ENCODE peak calls at places on chromosomes 6 and 20, in five cellular contexts. One of them, this sample, is unnamed.

GRCh38 chr6:147515327-147515726 is 6.8 kb downstream of the SAMD5 start:
- DNase-seq in GM12891: no peak
- DNase-seq in H1: no peak
- DNase-seq in HepG2: no peak
- DNase-seq in GM12878: no peak
- DNase-seq in this sample: no peak

GRCh38 chr20:17747431-17747846 is 47.7 kb downstream of the BANF2 start:
- DNase-seq in HepG2: peak; percentile 34
- DNase-seq in GM12891: no peak
- DNase-seq in GM12878: no peak
- DNase-seq in H1: no peak
- DNase-seq in this sample: no peak

GRCh38 chr6:15230827-15231226 is 15.0 kb upstream of the JARID2 start:
- DNase-seq in GM12891: no peak
- DNase-seq in H1: no peak
- DNase-seq in HepG2: no peak
- DNase-seq in GM12878: no peak
- DNase-seq in this sample: no peak

GRCh38 chr6:6179858-6180257 is 140.6 kb downstream of the F13A1 start:
- DNase-seq in GM12891: no peak
- DNase-seq in H1: no peak
- DNase-seq in HepG2: no peak
- DNase-seq in GM12878: no peak
- DNase-seq in this sample: no peak

GRCh38 chr6:135347887-135348286 is 149.7 kb downstream of the AHI1 start:
- DNase-seq in H1: no peak
- DNase-seq in HepG2: no peak
- DNase-seq in GM12878: no peak
- DNase-seq in GM12891: no peak
- DNase-seq in this sample: no peak

GRCh38 chr6:118663993-118664985 is 12.9 kb upstream of the CEP85L start:
- DNase-seq in GM12878: no peak
- DNase-seq in H1: no peak
- DNase-seq in GM12891: no peak
- DNase-seq in HepG2: no peak
- DNase-seq in this sample: no peak

GRCh38 chr6:163789199-163789810 is 374.8 kb downstream of the QKI start:
- DNase-seq in GM12891: no peak
- DNase-seq in H1: no peak
- DNase-seq in GM12878: no peak
- DNase-seq in HepG2: no peak
- DNase-seq in this sample: no peak

GRCh38 chr6:56291278-56291917 is 44.0 kb upstream of the COL21A1 start:
- DNase-seq in HepG2: no peak
- DNase-seq in GM12891: no peak
- DNase-seq in H1: no peak
- DNase-seq in GM12878: no peak
- DNase-seq in this sample: no peak

GRCh38 chr6:108561742-108562502 is 1.2 kb downstream of the FOXO3 start:
- DNase-seq in HepG2: peak; percentile 17
- DNase-seq in H1: no peak
- DNase-seq in GM12891: no peak
- DNase-seq in GM12878: no peak
- DNase-seq in this sample: no peak

GRCh38 chr6:133983099-133983939 is 30.3 kb downstream of the TBPL1 start:
- DNase-seq in H1: no peak
- DNase-seq in HepG2: peak; percentile 28
- DNase-seq in GM12891: no peak
- DNase-seq in GM12878: no peak
- DNase-seq in this sample: no peak

GRCh38 chr6:166725571-166725970 is 98.5 kb upstream of the RPS6KA2 start:
- DNase-seq in GM12878: no peak
- DNase-seq in H1: no peak
- DNase-seq in HepG2: no peak
- DNase-seq in GM12891: no peak
- DNase-seq in this sample: no peak

GRCh38 chr20:1816384-1817381 is 78.5 kb upstream of the SIRPA start:
- DNase-seq in GM12878: no peak
- DNase-seq in GM12891: no peak
- DNase-seq in H1: no peak
- DNase-seq in HepG2: no peak
- DNase-seq in this sample: no peak

GRCh38 chr6:72636786-72637185 is 14.9 kb downstream of the KCNQ5 start:
- DNase-seq in GM12891: no peak
- DNase-seq in GM12878: no peak
- DNase-seq in H1: no peak
- DNase-seq in HepG2: no peak
- DNase-seq in this sample: no peak

GRCh38 chr6:54191460-54191859 is 80.2 kb downstream of the MLIP start:
- DNase-seq in GM12878: no peak
- DNase-seq in GM12891: no peak
- DNase-seq in H1: no peak
- DNase-seq in HepG2: no peak
- DNase-seq in this sample: no peak

GRCh38 chr6:163496205-163496604 is 81.7 kb downstream of the QKI start:
- DNase-seq in GM12891: no peak
- DNase-seq in GM12878: no peak
- DNase-seq in H1: no peak
- DNase-seq in HepG2: no peak
- DNase-seq in this sample: no peak

GRCh38 chr20:35660122-35660937 is 4.4 kb downstream of the CPNE1 start:
- DNase-seq in GM12891: no peak
- DNase-seq in GM12878: no peak
- DNase-seq in H1: no peak
- DNase-seq in HepG2: no peak
- DNase-seq in this sample: no peak

GRCh38 chr6:5732496-5732895 is 274.2 kb downstream of the NRN1 start:
- DNase-seq in HepG2: no peak
- DNase-seq in GM12878: no peak
- DNase-seq in GM12891: no peak
- DNase-seq in H1: no peak
- DNase-seq in this sample: no peak

GRCh38 chr6:41769376-41769775 is 10.3 kb downstream of the FRS3 start:
- DNase-seq in GM12878: no peak
- DNase-seq in HepG2: no peak
- DNase-seq in H1: no peak
- DNase-seq in GM12891: no peak
- DNase-seq in this sample: no peak

GRCh38 chr6:98843274-98844243 is 9.2 kb downstream of the POU3F2 start:
- DNase-seq in GM12891: no peak
- DNase-seq in HepG2: no peak
- DNase-seq in H1: no peak
- DNase-seq in GM12878: no peak
- DNase-seq in this sample: no peak

GRCh38 chr6:35474978-35475570 is 6.9 kb downstream of the RPL10A start:
- DNase-seq in HepG2: no peak
- DNase-seq in H1: no peak
- DNase-seq in GM12878: no peak
- DNase-seq in GM12891: no peak
- DNase-seq in this sample: no peak

GRCh38 chr6:157847846-157848245 is 24.8 kb downstream of the SNX9 start:
- DNase-seq in H1: no peak
- DNase-seq in HepG2: no peak
- DNase-seq in GM12878: no peak
- DNase-seq in GM12891: no peak
- DNase-seq in this sample: no peak

GRCh38 chr6:20334334-20334733 is 67.3 kb upstream of the E2F3 start:
- DNase-seq in GM12878: no peak
- DNase-seq in H1: no peak
- DNase-seq in HepG2: no peak
- DNase-seq in GM12891: no peak
- DNase-seq in this sample: no peak

GRCh38 chr6:36323062-36323461 is 13.6 kb downstream of the BNIP5 start:
- DNase-seq in HepG2: no peak
- DNase-seq in GM12891: no peak
- DNase-seq in GM12878: no peak
- DNase-seq in H1: no peak
- DNase-seq in this sample: no peak

GRCh38 chr6:85464722-85465150 is 14.9 kb downstream of the NT5E start:
- DNase-seq in H1: no peak
- DNase-seq in HepG2: no peak
- DNase-seq in GM12891: no peak
- DNase-seq in GM12878: no peak
- DNase-seq in this sample: no peak

GRCh38 chr6:87772597-87773530 is 70.8 kb upstream of the AKIRIN2 start:
- DNase-seq in GM12878: no peak
- DNase-seq in HepG2: peak; percentile 94
- DNase-seq in H1: no peak
- DNase-seq in GM12891: no peak
- DNase-seq in this sample: no peak

GRCh38 chr20:10315138-10315537 is 96.5 kb downstream of the SNAP25 start:
- DNase-seq in H1: no peak
- DNase-seq in GM12878: no peak
- DNase-seq in GM12891: no peak
- DNase-seq in HepG2: peak; percentile 24
- DNase-seq in this sample: no peak

GRCh38 chr6:31652925-31653724 is 664 bp upstream of the BAG6 start:
- DNase-seq in H1: peak; percentile 76
- DNase-seq in GM12891: peak; percentile 83
- DNase-seq in HepG2: peak; percentile 98
- DNase-seq in GM12878: no peak
- DNase-seq in this sample: peak; percentile 91

GRCh38 chr20:36391456-36391855 is 85.3 kb downstream of the DLGAP4 start:
- DNase-seq in GM12878: no peak
- DNase-seq in H1: peak; percentile 53
- DNase-seq in GM12891: no peak
- DNase-seq in HepG2: no peak
- DNase-seq in this sample: no peak

DNA sequence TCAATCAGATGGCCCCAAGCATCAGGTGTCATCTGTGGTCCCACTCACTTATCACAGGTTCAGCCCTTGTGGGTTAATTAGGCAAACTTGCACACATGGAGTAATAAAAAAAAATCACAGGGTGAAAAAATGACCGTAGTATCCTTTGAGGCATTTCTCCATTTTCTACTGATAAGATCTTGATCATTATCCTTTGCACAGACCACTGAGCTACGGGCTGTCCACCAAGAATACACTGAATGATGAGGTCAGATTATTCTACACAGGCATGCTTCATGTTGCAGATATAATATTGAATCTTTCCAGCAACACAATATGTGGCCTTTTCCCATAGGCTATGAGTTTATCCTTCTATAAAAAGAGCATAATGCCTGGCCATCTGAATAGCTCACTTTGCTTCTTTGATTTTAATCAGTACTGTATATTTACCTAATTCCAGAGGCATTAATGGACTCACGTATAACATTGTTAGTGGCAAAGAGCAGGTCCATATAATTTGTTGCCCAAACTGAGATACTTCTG is 168.9 kb downstream of the FRK start:
- DNase-seq in GM12891: no peak
- DNase-seq in H1: no peak
- DNase-seq in HepG2: no peak
- DNase-seq in GM12878: no peak
- DNase-seq in this sample: no peak
- TF ChIP-seq TAF1 in GM12891: no peak
- TF ChIP-seq TAF1 in H1: no peak
- TF ChIP-seq TAF1 in HepG2: no peak
- TF ChIP-seq TAF1 in GM12878: no peak
- TF ChIP-seq TAF1 in this sample: no peak

DNA sequence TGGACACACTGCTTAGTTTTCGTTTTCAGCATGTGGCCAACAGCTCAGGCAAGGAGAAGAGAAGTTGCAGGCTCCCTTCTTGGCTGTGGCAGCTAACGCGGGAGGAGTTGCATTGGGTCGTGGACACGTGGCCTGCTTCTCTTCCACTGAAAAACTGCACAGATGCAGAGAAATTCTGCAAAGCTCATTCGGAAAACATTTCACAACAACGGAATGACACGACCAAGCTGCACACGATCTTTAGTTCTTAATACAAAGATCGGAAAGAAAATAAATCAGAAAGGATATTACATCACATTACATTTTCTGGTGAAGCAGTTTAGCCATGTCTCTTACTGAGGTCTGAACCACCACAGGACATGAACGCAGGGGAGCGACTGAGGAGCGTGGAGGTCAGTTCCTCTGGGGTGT is 178.4 kb downstream of the THBS2 start:
- DNase-seq in GM12891: no peak
- DNase-seq in H1: no peak
- DNase-seq in GM12878: no peak
- DNase-seq in HepG2: no peak
- DNase-seq in this sample: no peak
- TF ChIP-seq POLR2AphosphoS5 in GM12891: no peak
- TF ChIP-seq POLR2AphosphoS5 in H1: no peak
- TF ChIP-seq POLR2AphosphoS5 in GM12878: no peak
- TF ChIP-seq POLR2AphosphoS5 in HepG2: no peak
- TF ChIP-seq POLR2AphosphoS5 in this sample: no peak

GRCh38 chr6:138161118-138161433 is 663 bp upstream of the ARFGEF3 start:
- DNase-seq in HepG2: no peak
- DNase-seq in GM12878: no peak
- DNase-seq in H1: no peak
- DNase-seq in GM12891: no peak
- DNase-seq in this sample: no peak

GRCh38 chr6:138162104-138162946 is 586 bp downstream of the ARFGEF3 start:
- DNase-seq in H1: no peak
- DNase-seq in GM12878: no peak
- DNase-seq in HepG2: no peak
- DNase-seq in GM12891: no peak
- DNase-seq in this sample: peak; percentile 13

GRCh38 chr6:138162947-138163569 is 1.3 kb downstream of the ARFGEF3 start:
- DNase-seq in HepG2: no peak
- DNase-seq in H1: no peak
- DNase-seq in GM12878: no peak
- DNase-seq in GM12891: no peak
- DNase-seq in this sample: no peak

GRCh38 chr6:138160329-138161117 is 1.2 kb upstream of the ARFGEF3 start:
- DNase-seq in H1: no peak
- DNase-seq in GM12891: no peak
- DNase-seq in HepG2: no peak
- DNase-seq in GM12878: no peak
- DNase-seq in this sample: no peak

DNA sequence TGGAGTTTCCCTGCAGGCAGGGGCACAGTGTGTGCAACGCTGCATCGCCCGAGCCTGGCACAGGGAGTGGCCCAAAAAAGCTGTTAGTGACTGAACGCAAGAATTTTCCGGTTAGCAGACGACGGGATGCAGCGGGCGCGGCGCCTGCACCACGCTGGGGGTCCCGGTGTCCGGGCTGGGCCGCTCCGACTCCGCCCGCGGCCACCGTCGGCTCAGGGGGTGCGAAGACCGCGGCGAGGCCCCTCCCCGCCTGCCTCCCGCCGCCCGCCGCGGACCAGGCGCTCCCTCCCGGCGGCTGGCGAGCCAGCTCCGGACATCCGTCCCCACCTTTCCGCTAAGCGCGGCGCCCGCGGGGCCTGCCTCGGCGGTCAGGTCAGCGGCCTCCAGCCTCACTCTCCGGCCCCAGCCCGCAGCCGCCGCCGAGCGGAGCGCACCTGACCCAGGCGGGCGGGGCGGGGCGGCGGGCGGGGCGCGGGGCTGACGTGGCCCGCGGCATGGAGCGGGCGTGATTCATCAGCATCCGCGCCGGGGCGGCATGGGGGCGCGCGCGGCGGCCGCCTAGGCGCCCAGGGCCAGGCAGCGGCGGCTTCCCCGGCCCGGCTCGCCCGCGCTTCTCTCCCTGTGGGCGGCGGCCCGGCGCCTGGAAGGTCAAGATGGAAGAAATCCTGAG is at the start of gene ARFGEF3:
- DNase-seq in GM12878: no peak
- DNase-seq in HepG2: peak; percentile 25
- DNase-seq in H1: no peak
- DNase-seq in GM12891: peak; percentile 44
- DNase-seq in this sample: peak; percentile 31
- TF ChIP-seq POLR2A in GM12878: no peak
- TF ChIP-seq POLR2A in HepG2: no peak
- TF ChIP-seq POLR2A in H1: no peak
- TF ChIP-seq POLR2A in GM12891: no peak
- TF ChIP-seq POLR2A in this sample: no peak

GRCh38 chr6:23696946-23697345 is 429.1 kb upstream of the NRSN1 start:
- DNase-seq in GM12878: no peak
- DNase-seq in HepG2: no peak
- DNase-seq in H1: no peak
- DNase-seq in GM12891: no peak
- DNase-seq in this sample: no peak
- TF ChIP-seq TAF1 in GM12878: no peak
- TF ChIP-seq TAF1 in HepG2: no peak
- TF ChIP-seq TAF1 in H1: no peak
- TF ChIP-seq TAF1 in GM12891: no peak
- TF ChIP-seq TAF1 in this sample: no peak

This sample was measured in GM12892.